ENCODE peak calls at places on chromosomes 1 and 21, in eight cellular contexts. L is GM13977, S is AG04450, Z is OCI-LY7, P is osteocyte, K is lung, C is WTC11, H is tibial artery. Y is an unnamed sample.

GRCh38 chr1:52127181-52128175 is 14.4 kb upstream of the ZFYVE9 start:
- DNase-seq in L (peak), S (peak), Z (peak), P (peak), K (peak), C (no peak), H (peak), Y (peak)

GRCh38 chr1:98110674-98111073 is 189.8 kb upstream of the DPYD start:
- DNase-seq in L (no peak), S (no peak), Z (no peak), P (no peak), K (no peak), C (no peak), H (no peak), Y (no peak)

GRCh38 chr21:45572231-45572630 is 30.0 kb upstream of the SLC19A1 start:
- DNase-seq in L (no peak), S (no peak), Z (no peak), P (no peak), K (no peak), C (no peak), H (no peak), Y (no peak)

GRCh38 chr1:42141978-42142377 is 11.2 kb upstream of the GUCA2B start:
- DNase-seq in L (no peak), S (no peak), Z (no peak), P (peak), K (no peak), C (no peak), H (no peak), Y (no peak)

GRCh38 chr1:208535518-208535917 is 291.3 kb upstream of the PLXNA2 start:
- DNase-seq in L (no peak), S (no peak), Z (no peak), P (peak), K (peak), C (no peak), H (no peak), Y (no peak)

GRCh38 chr1:234706199-234706598 is 96.2 kb upstream of the IRF2BP2 start:
- DNase-seq in L (no peak), S (no peak), Z (no peak), P (no peak), K (no peak), C (no peak), H (no peak), Y (no peak)

GRCh38 chr1:24558455-24558854 is 2.6 kb downstream of the NCMAP start:
- DNase-seq in L (no peak), S (no peak), Z (no peak), P (no peak), K (no peak), C (no peak), H (no peak), Y (no peak)

GRCh38 chr21:42544544-42544943 is 30.9 kb downstream of the SLC37A1 start:
- DNase-seq in L (no peak), S (no peak), Z (no peak), P (no peak), K (no peak), C (peak), H (no peak), Y (no peak)

GRCh38 chr1:83856381-83856780 is 142.6 kb downstream of the TTLL7 start:
- DNase-seq in L (no peak), S (no peak), Z (no peak), P (no peak), K (no peak), C (no peak), H (no peak), Y (no peak)

GRCh38 chr1:114112775-114113174 is 40.9 kb downstream of the SYT6 start:
- DNase-seq in L (no peak), S (no peak), Z (no peak), P (no peak), K (no peak), C (no peak), H (no peak), Y (no peak)

GRCh38 chr1:152436593-152437338 is 22.7 kb upstream of the CRNN start:
- DNase-seq in L (no peak), S (no peak), Z (no peak), P (peak), K (no peak), C (no peak), H (no peak), Y (no peak)

GRCh38 chr1:29120955-29121485 is 2.7 kb downstream of the TMEM200B start:
- DNase-seq in L (peak), S (no peak), Z (peak), P (no peak), K (no peak), C (peak), H (no peak), Y (peak)

DNA sequence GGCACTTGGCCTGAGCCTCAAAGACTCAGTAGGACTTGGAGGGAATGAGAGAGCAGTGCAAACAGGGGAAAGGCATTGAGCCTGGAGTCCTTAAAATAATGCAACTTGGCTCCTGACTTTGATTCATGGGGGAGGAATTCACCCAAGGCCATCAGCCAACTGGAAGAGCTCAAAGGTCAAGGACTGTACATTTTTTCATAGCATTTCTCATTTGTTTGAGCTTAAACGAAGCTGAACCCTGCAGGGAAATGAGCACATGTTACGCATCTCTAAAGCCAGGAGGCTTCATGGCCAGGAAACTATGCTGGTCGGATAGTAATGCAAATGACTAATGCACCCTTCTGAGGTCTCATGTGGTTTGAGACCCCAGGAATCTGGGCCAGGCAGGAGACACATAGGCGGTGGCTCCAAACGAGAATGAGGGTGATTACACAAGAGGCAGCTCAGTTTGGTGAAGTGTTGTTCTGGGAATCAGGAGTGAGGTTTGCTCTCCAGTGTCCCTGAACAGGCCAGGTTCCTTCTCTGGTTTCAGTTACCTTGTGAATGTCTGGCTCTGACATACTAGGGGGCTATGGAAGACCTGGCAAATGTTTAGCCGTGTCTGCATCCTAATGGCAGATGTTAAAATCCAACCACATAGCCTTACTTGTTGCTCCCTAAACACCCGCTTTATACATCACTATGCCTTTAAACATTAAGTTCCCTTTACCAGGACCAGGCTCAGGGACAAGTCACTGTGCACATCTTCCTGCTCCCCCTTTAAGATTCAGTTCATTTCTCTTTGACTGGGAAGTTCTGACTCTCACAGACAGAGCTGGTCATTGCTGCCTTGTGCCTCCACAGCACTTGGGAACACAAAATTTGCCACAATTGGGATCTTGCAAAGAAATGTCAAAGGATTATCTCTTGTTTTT is 503.9 kb upstream of the USP24 start:
- DNase-seq in L (no peak), S (peak), Z (no peak), P (peak), K (peak), C (peak), H (peak), Y (no peak)
- TF ChIP-seq CTCF in L (no peak), S (peak), Z (no peak), P (peak), K (no peak), C (no peak), H (no peak), Y (no peak)

GRCh38 chr1:67701876-67702275 is 16.9 kb downstream of the GADD45A start:
- DNase-seq in L (no peak), S (no peak), Z (no peak), P (no peak), K (no peak), C (no peak), H (no peak), Y (no peak)

GRCh38 chr1:67696708-67697107 is 11.7 kb downstream of the GADD45A start:
- DNase-seq in L (no peak), S (no peak), Z (no peak), P (no peak), K (no peak), C (no peak), H (no peak), Y (no peak)

GRCh38 chr1:67704351-67704750 is 19.4 kb downstream of the GADD45A start:
- DNase-seq in L (no peak), S (no peak), Z (no peak), P (no peak), K (no peak), C (no peak), H (no peak), Y (no peak)

GRCh38 chr1:67700220-67700619 is 15.2 kb downstream of the GADD45A start:
- DNase-seq in L (no peak), S (no peak), Z (no peak), P (no peak), K (no peak), C (no peak), H (no peak), Y (no peak)

GRCh38 chr1:67700692-67701410 is 15.8 kb downstream of the GADD45A start:
- DNase-seq in L (no peak), S (no peak), Z (peak), P (no peak), K (no peak), C (peak), H (no peak), Y (peak)
- TF ChIP-seq CTCF in L (peak), S (peak), Z (peak), P (no peak), K (no peak), C (no peak), H (no peak), Y (no peak)

GRCh38 chr1:156691665-156692408 is 13.5 kb downstream of the CRABP2 start:
- DNase-seq in L (no peak), S (no peak), Z (no peak), P (no peak), K (no peak), C (no peak), H (no peak), Y (no peak)
- TF ChIP-seq CTCF in L (no peak), S (peak), Z (no peak), P (peak), K (no peak), C (no peak), H (no peak), Y (no peak)

DNA sequence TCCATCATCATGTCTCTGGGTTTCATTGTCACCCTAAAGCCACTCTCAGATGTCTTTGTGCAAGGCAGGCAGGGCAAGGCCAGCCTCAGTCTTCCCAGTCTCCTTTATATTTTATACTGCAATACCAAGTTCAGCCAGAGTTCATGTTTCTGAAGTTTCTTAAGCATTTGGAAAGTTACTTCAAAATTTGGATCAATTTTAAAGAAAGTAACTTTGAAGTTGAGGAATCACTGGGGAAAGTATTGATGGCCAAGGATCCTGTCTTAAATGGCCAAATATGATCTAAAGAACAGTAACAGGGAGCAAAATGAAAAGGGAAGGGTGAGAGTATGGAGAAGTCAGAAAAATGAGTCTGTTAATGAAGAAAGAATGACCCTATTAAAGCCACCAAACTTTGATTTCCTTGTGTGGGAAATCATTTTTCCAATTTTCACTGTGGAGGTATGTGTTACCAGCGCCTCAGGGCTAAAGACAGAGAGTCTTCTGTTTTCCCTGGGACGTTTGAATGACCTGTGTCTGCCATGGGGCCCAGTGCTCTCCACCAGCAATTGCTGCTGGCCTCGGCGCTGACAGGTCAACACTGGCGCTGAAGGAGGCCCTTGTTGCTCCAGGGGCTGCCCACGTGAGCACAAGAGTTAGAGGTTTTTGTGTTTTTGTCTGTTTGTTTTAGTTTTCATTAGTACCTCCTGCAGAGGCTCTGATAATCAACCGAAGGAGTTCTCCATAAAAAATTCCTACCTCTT is 93.9 kb downstream of the ATP5PO start:
- DNase-seq in L (no peak), S (no peak), Z (no peak), P (no peak), K (no peak), C (no peak), H (no peak), Y (no peak)
- TF ChIP-seq CTCF in L (no peak), S (no peak), Z (no peak), P (peak), K (no peak), C (no peak), H (no peak), Y (no peak)

GRCh38 chr1:210024996-210025395 is 87.0 kb downstream of the SYT14 start:
- DNase-seq in L (no peak), S (no peak), Z (no peak), P (no peak), K (no peak), C (peak), H (no peak), Y (no peak)
- TF ChIP-seq CTCF in L (no peak), S (no peak), Z (peak), P (no peak), K (no peak), C (no peak), H (no peak), Y (no peak)

GRCh38 chr1:15876357-15876756 is 28.9 kb downstream of the SPEN start:
- DNase-seq in L (no peak), S (no peak), Z (no peak), P (no peak), K (no peak), C (peak), H (no peak), Y (no peak)
- TF ChIP-seq CTCF in L (no peak), S (peak), Z (no peak), P (no peak), K (no peak), C (no peak), H (peak), Y (no peak)

Y was measured in GM20000.